ENCODE peak calls at places on chromosomes 7 and 10, in nine cellular contexts. C is colonic mucosa; B is left ventricle myocardium superior; Z is skeletal muscle cell; V is EL; D is caudate nucleus; Y is activated T-cell treated with anti-CD3 and anti-CD28 coated beads, Interleukin-2, amount 50 U/mL, for 72 hours; H is cardiac muscle cell; O is AG04450. P is an unnamed sample.

GRCh38 chr10:118698421-118698820 is 56.3 kb downstream of the CACUL1 start:
- DNase-seq in O (no peak), B (no peak), C (peak; percentile 44), D (no peak), Y (peak; percentile 82), H (peak; percentile 82), V (peak; percentile 76), Z (no peak), P (no peak)

GRCh38 chr10:2508971-2509605 is 558.3 kb upstream of the PFKP start:
- DNase-seq in O (no peak), Z (peak; percentile 31), H (no peak), V (no peak), B (no peak), C (no peak), D (no peak), Y (no peak), P (no peak)

GRCh38 chr10:124029559-124029958 is 63.8 kb downstream of the CHST15 start:
- DNase-seq in D (no peak), C (no peak), Y (no peak), V (no peak), H (no peak), O (no peak), Z (no peak), B (no peak), P (no peak)

GRCh38 chr10:24034571-24034970 is 174.4 kb upstream of the KIAA1217 start:
- DNase-seq in Z (no peak), C (peak; percentile 21), V (no peak), D (no peak), B (peak; percentile 22), O (no peak), Y (no peak), H (peak; percentile 3), P (no peak)

GRCh38 chr7:149873074-149873967 is 448 bp upstream of the ATP6V0E2 start:
- DNase-seq in O (peak; percentile 76), C (peak; percentile 95), Y (peak; percentile 96), V (peak; percentile 91), D (peak; percentile 90), H (peak; percentile 92), Z (peak; percentile 68), B (peak; percentile 98), P (peak; percentile 94)

GRCh38 chr10:103394180-103394579 is 2.1 kb downstream of the ATP5MK start:
- DNase-seq in O (no peak), Y (no peak), C (no peak), H (peak; percentile 4), B (no peak), Z (no peak), V (no peak), D (no peak), P (no peak)

GRCh38 chr7:66321283-66321682 is 116.1 kb downstream of the TPST1 start:
- DNase-seq in C (no peak), D (no peak), B (no peak), H (no peak), Z (no peak), V (no peak), Y (no peak), O (no peak), P (no peak)

GRCh38 chr7:135763261-135763660 is 14.6 kb upstream of the FAM180A start:
- DNase-seq in D (no peak), Z (no peak), C (no peak), B (no peak), V (peak; percentile 14), H (no peak), Y (no peak), O (no peak), P (no peak)

GRCh38 chr7:20798694-20799121 is 12.0 kb upstream of the SP8 start:
- DNase-seq in O (no peak), Z (no peak), D (no peak), C (no peak), B (no peak), H (no peak), V (no peak), Y (no peak), P (peak; percentile 60)

GRCh38 chr10:124224331-124225028 is 131.1 kb upstream of the CHST15 start:
- DNase-seq in C (no peak), O (no peak), V (peak; percentile 15), H (no peak), Z (no peak), B (no peak), D (no peak), Y (no peak), P (no peak)

GRCh38 chr10:46019541-46020343 is 10.7 kb downstream of the NCOA4 start:
- DNase-seq in B (no peak), H (peak; percentile 47), D (no peak), Z (no peak), Y (peak; percentile 7), V (no peak), O (no peak), C (no peak), P (no peak)

GRCh38 chr10:49651039-49651835 is 28.2 kb upstream of the C10orf53 start:
- DNase-seq in B (no peak), V (no peak), O (no peak), Z (no peak), Y (no peak), H (no peak), D (no peak), C (no peak), P (no peak)

GRCh38 chr10:63103971-63104409 is 29.1 kb upstream of the NRBF2 start:
- DNase-seq in H (no peak), B (no peak), Z (no peak), D (no peak), Y (peak; percentile 65), V (no peak), C (no peak), O (no peak), P (no peak)

GRCh38 chr10:91043173-91043910 is 122.5 kb upstream of the ANKRD1 start:
- DNase-seq in D (no peak), O (no peak), Z (no peak), C (no peak), Y (no peak), H (peak; percentile 54), V (peak; percentile 29), B (no peak), P (no peak)

GRCh38 chr7:5187605-5188004 is 2.4 kb upstream of the WIPI2 start:
- DNase-seq in H (peak; percentile 13), C (no peak), Y (no peak), D (no peak), B (no peak), Z (no peak), O (no peak), V (no peak), P (no peak)

GRCh38 chr7:87067788-87068187 is 8.3 kb upstream of the ELAPOR2 start:
- DNase-seq in Y (no peak), H (no peak), O (no peak), V (no peak), Z (no peak), C (no peak), B (no peak), D (no peak), P (no peak)

GRCh38 chr7:8923164-8923806 is 489.9 kb downstream of the NXPH1 start:
- DNase-seq in C (no peak), O (no peak), V (no peak), H (no peak), D (no peak), B (no peak), Z (no peak), Y (no peak), P (no peak)

GRCh38 chr7:28276303-28276702 is 95.7 kb upstream of the JAZF1 start:
- DNase-seq in D (no peak), B (no peak), Z (no peak), C (no peak), Y (no peak), V (no peak), O (no peak), H (peak; percentile 28), P (no peak)

GRCh38 chr7:29771081-29771832 is 35.1 kb upstream of the WIPF3 start:
- DNase-seq in C (no peak), H (no peak), Z (no peak), V (no peak), O (no peak), D (no peak), B (no peak), Y (no peak), P (no peak)

GRCh38 chr10:112362833-112363232 is 11.1 kb upstream of the ACSL5 start:
- DNase-seq in H (peak; percentile 41), D (no peak), Z (no peak), Y (no peak), B (peak; percentile 79), O (no peak), C (peak; percentile 60), V (peak; percentile 69), P (no peak)

GRCh38 chr10:69968830-69969229 is 83.8 kb upstream of the MACROH2A2 start:
- DNase-seq in O (no peak), V (no peak), D (no peak), B (no peak), Z (no peak), H (no peak), Y (no peak), C (no peak), P (no peak)

GRCh38 chr7:131010714-131011436 is 276.9 kb upstream of the KLF14 start:
- DNase-seq in D (no peak), C (no peak), Y (no peak), Z (no peak), B (no peak), V (peak; percentile 29), O (no peak), H (peak; percentile 72), P (no peak)

GRCh38 chr10:133258066-133258817 is 18.4 kb downstream of the ADAM8 start:
- DNase-seq in O (no peak), H (no peak), Z (no peak), C (peak; percentile 73), D (no peak), B (no peak), Y (peak; percentile 60), V (no peak), P (peak; percentile 33)

GRCh38 chr10:4074559-4075407 is 289.8 kb upstream of the KLF6 start:
- DNase-seq in B (peak; percentile 58), O (no peak), Z (no peak), D (no peak), C (no peak), Y (peak; percentile 20), V (peak; percentile 59), H (peak; percentile 44), P (no peak)